ENCODE peak calls at places on chromosomes 1 and 21, in four cellular contexts. V is GM12878, M is HL-60, B is K562. F is an unnamed sample.

GRCh38 chr21:42012344-42012743 is 2.2 kb upstream of the ZBTB21 start:
- DNase-seq in V (no peak), M (no peak), B (no peak), F (no peak)

GRCh38 chr1:221806984-221807383 is 65.1 kb upstream of the DUSP10 start:
- DNase-seq in V (no peak), M (no peak), B (no peak), F (no peak)

GRCh38 chr21:37784591-37785318 is 131.5 kb downstream of the KCNJ6 start:
- DNase-seq in V (no peak), M (no peak), B (no peak), F (no peak)

GRCh38 chr1:156489166-156489934 is 11.2 kb downstream of the MEF2D start:
- DNase-seq in V (no peak), M (peak; percentile 67), B (peak; percentile 57), F (no peak)

GRCh38 chr1:152165291-152166077 is 6.5 kb upstream of the RPTN start:
- DNase-seq in V (no peak), M (no peak), B (no peak), F (no peak)

GRCh38 chr1:205950826-205951549 is 7.7 kb upstream of the SLC26A9 start:
- DNase-seq in V (no peak), M (no peak), B (no peak), F (no peak)

GRCh38 chr1:211547710-211548109 is 31.3 kb downstream of the SLC30A1 start:
- DNase-seq in V (no peak), M (no peak), B (no peak), F (no peak)

GRCh38 chr1:42777860-42778259 is 6.9 kb upstream of the TMEM269 start:
- DNase-seq in V (no peak), M (no peak), B (peak; percentile 76), F (no peak)

GRCh38 chr21:32442566-32443318 is 30.2 kb downstream of the EVA1C start:
- DNase-seq in V (no peak), M (no peak), B (no peak), F (no peak)

GRCh38 chr1:182433580-182433979 is 16.4 kb upstream of the RGSL1 start:
- DNase-seq in V (no peak), M (no peak), B (no peak), F (no peak)

GRCh38 chr1:26887125-26887524 is 3.0 kb downstream of the GPN2 start:
- DNase-seq in V (no peak), M (no peak), B (no peak), F (no peak)

GRCh38 chr1:77688939-77689338 is 6.5 kb upstream of the ZZZ3 start:
- DNase-seq in V (no peak), M (no peak), B (no peak), F (no peak)

GRCh38 chr1:54301494-54301893 is 101.5 kb downstream of the MRPL37 start:
- DNase-seq in V (no peak), M (no peak), B (no peak), F (no peak)

DNA sequence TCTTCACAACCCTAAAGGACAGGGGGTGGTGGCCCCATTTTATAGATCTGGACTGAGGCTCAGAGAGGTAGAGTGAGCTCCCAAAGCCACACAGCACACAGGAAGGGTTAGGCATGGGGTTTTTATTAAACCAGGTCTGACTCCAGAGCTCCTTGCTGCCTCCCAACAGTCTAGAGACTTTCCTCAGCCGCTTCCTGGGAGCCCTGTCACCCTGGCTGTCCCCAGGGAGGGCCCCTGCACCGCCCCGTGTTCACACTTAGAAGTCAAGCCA is 8.0 kb upstream of the EPHA8 start:
- DNase-seq in V (no peak), M (no peak), B (no peak), F (no peak)
- TF ChIP-seq SPI1 in V (no peak), M (no peak), B (no peak), F (no peak)

DNA sequence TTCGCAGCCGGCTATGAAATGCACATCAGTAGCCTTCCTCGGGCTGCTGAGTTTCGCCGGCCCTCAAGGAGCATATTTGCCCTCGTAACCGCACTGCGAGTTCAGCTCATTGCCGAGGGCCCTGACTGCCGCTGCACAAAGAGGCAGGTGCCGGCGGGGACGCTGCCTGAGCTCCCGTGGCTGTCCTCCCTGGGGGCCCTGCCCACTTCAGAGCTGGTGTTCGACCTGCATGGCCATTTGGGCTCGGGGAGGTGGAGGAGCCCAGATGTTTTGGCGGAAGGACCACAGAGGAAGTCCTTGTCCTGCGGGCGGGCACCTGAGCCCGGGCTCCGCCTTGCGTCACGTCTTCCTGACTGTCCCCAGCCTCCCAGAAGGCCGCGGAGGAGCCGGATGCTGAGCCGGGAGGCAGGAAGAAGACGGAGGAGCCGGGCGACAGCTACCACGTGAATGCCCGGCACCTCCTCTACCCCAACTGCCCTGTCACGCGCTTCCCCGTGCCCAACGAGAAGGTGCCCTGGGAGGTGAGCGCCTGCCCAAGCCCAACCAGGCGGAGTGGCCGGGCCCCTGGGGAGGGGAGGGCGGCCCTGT is 29.9 kb upstream of the LRRC3 start:
- DNase-seq in V (no peak), M (no peak), B (no peak), F (no peak)
- TF ChIP-seq POLR2AphosphoS5 in V (no peak), M (no peak), B (no peak), F (no peak)

GRCh38 chr1:61757945-61758344 is 15.7 kb downstream of the PATJ start:
- DNase-seq in V (no peak), M (no peak), B (no peak), F (no peak)
- TF ChIP-seq SPI1 in V (no peak), M (no peak), B (no peak), F (no peak)

DNA sequence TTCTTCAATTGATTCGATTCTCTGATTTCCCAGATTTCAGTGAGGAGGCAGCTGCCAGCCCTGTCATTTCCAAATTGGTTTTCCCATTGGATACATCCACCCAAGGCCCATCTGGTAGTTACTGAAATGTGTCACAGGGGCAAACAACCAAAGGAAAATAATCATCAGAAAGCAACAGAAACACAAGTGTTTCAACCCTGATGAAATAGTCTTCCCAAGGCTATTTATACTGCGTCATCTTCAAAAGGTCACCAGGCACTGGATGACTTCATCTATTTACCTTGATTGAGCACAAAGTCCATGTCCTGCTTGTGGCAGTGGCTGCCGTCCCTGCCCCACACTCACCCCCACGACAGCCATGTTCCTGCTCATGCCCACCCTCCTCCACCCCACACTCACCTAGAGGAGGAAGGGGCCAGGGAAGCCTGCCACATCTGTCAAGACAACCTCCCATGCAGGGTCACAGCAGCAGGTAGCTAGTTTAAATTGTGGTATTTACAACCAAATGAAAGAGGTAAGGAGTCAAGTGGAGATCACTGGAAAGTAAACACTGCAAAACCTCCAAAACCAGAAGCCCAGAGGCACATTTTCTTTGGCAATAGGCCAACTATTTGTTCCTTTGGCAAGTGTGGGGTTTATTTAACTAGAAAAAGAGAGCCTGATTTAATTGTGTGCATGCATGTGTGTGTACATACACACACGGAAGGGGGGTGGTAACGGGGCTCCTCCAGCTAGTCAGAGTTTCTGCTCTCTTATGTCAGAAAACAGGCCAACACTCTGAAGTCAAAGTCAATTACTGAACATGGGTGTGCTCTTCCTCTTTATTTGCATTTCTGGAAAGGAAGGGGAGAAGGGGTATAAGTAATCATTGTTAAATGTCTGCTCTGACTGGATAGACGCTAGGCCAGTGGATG is 49.5 kb upstream of the RAB4A start:
- DNase-seq in V (no peak), M (no peak), B (no peak), F (no peak)
- TF ChIP-seq POLR2AphosphoS5 in V (no peak), M (no peak), B (no peak), F (no peak)

DNA sequence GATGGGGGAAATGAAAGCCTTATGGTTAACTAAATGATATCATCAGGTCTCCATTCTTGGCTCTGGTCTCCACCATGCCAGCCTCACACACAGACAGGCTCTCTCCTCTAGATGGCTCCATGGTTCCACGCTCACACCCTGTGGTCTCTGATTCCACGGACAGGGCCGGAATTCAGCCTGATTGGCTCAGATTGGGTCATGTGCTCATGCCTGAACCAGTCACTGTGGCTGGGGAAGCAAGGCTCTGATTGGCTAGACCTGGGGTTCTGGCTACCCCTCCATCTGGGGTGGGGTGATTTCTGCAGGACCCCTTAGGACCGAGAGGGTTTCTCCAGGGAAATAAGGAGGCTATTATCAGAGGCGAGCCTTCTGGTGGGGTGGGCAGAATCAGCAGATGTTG is 277.0 kb downstream of the PTPRU start:
- DNase-seq in V (peak; percentile 9), M (no peak), B (peak; percentile 75), F (peak; percentile 48)
- TF ChIP-seq SPI1 in V (no peak), M (no peak), B (no peak), F (no peak)

GRCh38 chr1:41618066-41618825 is 133.8 kb upstream of the EDN2 start:
- DNase-seq in V (no peak), M (peak; percentile 12), B (no peak), F (no peak)
- TF ChIP-seq POLR2AphosphoS5 in V (no peak), M (no peak), B (no peak), F (no peak)

DNA sequence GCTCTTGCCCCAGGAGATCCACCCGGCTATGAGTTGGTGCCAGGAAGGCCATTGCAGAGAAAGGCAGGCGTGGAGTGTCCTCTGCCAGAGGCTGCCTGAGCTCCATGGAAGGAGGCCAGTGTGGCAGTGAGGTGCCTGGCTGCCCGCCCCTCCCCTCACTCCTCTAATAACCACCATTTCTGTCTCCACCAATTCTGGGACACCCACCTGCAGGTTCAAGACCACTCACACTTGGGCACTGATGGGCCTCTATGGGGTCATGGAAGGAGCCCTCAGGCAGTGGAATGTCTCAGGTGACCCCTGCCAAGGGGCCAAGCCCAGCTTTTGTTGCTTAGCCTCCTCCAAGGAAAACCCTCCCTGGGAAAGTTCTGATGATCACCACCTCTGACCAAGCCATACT is 731.6 kb downstream of the MATN1 start:
- DNase-seq in V (no peak), M (no peak), B (no peak), F (no peak)
- TF ChIP-seq SPI1 in V (no peak), M (no peak), B (no peak), F (no peak)